ENCODE peak calls at places on chromosomes 7 and 10, in six cellular contexts. M is HepG2, S is endothelial cell of umbilical vein, J is A549, A is K562, I is GM12878. G is an unnamed sample.

GRCh38 chr10:50988792-50989191 is 85.5 kb upstream of the PRKG1 start:
- DNase-seq in I (no peak), M (no peak), S (peak), J (peak), A (no peak), G (peak)

GRCh38 chr7:131522325-131522920 is 34.0 kb downstream of the PODXL start:
- DNase-seq in S (peak), J (no peak), M (no peak), A (no peak), I (no peak), G (no peak)

GRCh38 chr7:144842377-144842851 is 6.6 kb upstream of the TPK1 start:
- DNase-seq in J (peak), I (no peak), M (no peak), A (no peak), S (peak), G (peak)

GRCh38 chr7:66366701-66367100 is 161.6 kb downstream of the TPST1 start:
- DNase-seq in M (no peak), A (no peak), J (no peak), I (no peak), S (no peak), G (no peak)

GRCh38 chr10:78928330-78928729 is 140.4 kb upstream of the ZMIZ1 start:
- DNase-seq in M (no peak), A (no peak), J (no peak), I (no peak), S (no peak), G (no peak)

GRCh38 chr10:7817576-7817975 is 729 bp upstream of the TAF3 start:
- DNase-seq in S (no peak), I (no peak), M (no peak), J (no peak), A (no peak), G (no peak)

GRCh38 chr10:43594944-43595589 is 11.2 kb upstream of the ZNF485 start:
- DNase-seq in J (no peak), M (no peak), I (peak), A (no peak), S (peak), G (no peak)

GRCh38 chr10:113059001-113059780 is 109.1 kb downstream of the TCF7L2 start:
- DNase-seq in J (no peak), M (peak), A (no peak), I (no peak), S (peak), G (no peak)

GRCh38 chr10:130771491-130771890 is 540.0 kb downstream of the TCERG1L start:
- DNase-seq in M (no peak), I (no peak), A (no peak), S (no peak), J (no peak), G (no peak)

GRCh38 chr10:16529853-16530252 is 8.2 kb upstream of the C1QL3 start:
- DNase-seq in A (no peak), S (no peak), J (no peak), M (no peak), I (no peak), G (no peak)

GRCh38 chr10:44628921-44629320 is 244.0 kb upstream of the CXCL12 start:
- DNase-seq in I (no peak), A (peak), J (peak), S (no peak), M (no peak), G (peak)

GRCh38 chr7:148794476-148794875 is 89.6 kb downstream of the EZH2 start:
- DNase-seq in J (no peak), M (no peak), A (no peak), S (no peak), I (no peak), G (no peak)

GRCh38 chr10:69745698-69746097 is 56.0 kb upstream of the COL13A1 start:
- DNase-seq in I (peak), A (no peak), J (no peak), M (no peak), S (no peak), G (no peak)

GRCh38 chr10:70758757-70759514 is 26.2 kb downstream of the TBATA start:
- DNase-seq in S (peak), I (peak), A (peak), J (peak), M (peak), G (peak)

GRCh38 chr7:6651866-6652445 is 14.8 kb downstream of the ZNF316 start:
- DNase-seq in I (no peak), S (no peak), M (no peak), J (no peak), A (no peak), G (no peak)

GRCh38 chr10:62852961-62853702 is 37.0 kb upstream of the EGR2 start:
- DNase-seq in A (no peak), S (no peak), J (no peak), I (peak), M (no peak), G (peak)

GRCh38 chr10:109866168-109866994 is 56.9 kb downstream of the XPNPEP1 start:
- DNase-seq in M (no peak), I (no peak), J (peak), S (peak), A (peak), G (peak)

GRCh38 chr10:22821501-22821900 is 106.4 kb upstream of the ARMC3 start:
- DNase-seq in I (no peak), J (no peak), S (peak), A (no peak), M (no peak), G (no peak)

GRCh38 chr10:26436848-26437247 is 1.3 kb upstream of the APBB1IP start:
- DNase-seq in J (no peak), A (no peak), I (no peak), M (no peak), S (no peak), G (no peak)

GRCh38 chr7:139669106-139670061 is 108.4 kb downstream of the HIPK2 start:
- DNase-seq in A (no peak), J (no peak), M (no peak), I (no peak), S (no peak), G (no peak)

GRCh38 chr7:83704564-83704963 is 55.6 kb upstream of the SEMA3E start:
- DNase-seq in S (no peak), J (no peak), I (no peak), M (no peak), A (no peak), G (no peak)

GRCh38 chr7:102152672-102153585 is 133.7 kb upstream of the SH2B2 start:
- DNase-seq in J (peak), M (peak), I (no peak), S (peak), A (no peak), G (no peak)

GRCh38 chr7:143372070-143372469 is 9.1 kb upstream of the ZYX start:
- DNase-seq in M (no peak), S (peak), I (no peak), A (no peak), J (no peak), G (peak)

GRCh38 chr10:77566228-77566627 is 71.4 kb downstream of the KCNMA1 start:
- DNase-seq in S (no peak), A (no peak), J (no peak), I (no peak), M (no peak), G (no peak)

GRCh38 chr10:77563638-77564270 is 73.9 kb downstream of the KCNMA1 start:
- DNase-seq in J (peak), I (no peak), M (no peak), S (no peak), A (no peak), G (no peak)

GRCh38 chr10:77565590-77566023 is 72.0 kb downstream of the KCNMA1 start:
- DNase-seq in M (no peak), I (no peak), J (peak), A (no peak), S (no peak), G (no peak)

GRCh38 chr10:77566914-77567566 is 70.6 kb downstream of the KCNMA1 start:
- DNase-seq in J (no peak), S (no peak), M (no peak), I (no peak), A (no peak), G (no peak)

GRCh38 chr10:77564781-77565589 is 72.6 kb downstream of the KCNMA1 start:
- DNase-seq in I (no peak), A (no peak), J (peak), S (no peak), M (no peak), G (no peak)
- TF ChIP-seq MYC in I (no peak), A (no peak), J (no peak), S (no peak), M (no peak), G (no peak)

DNA sequence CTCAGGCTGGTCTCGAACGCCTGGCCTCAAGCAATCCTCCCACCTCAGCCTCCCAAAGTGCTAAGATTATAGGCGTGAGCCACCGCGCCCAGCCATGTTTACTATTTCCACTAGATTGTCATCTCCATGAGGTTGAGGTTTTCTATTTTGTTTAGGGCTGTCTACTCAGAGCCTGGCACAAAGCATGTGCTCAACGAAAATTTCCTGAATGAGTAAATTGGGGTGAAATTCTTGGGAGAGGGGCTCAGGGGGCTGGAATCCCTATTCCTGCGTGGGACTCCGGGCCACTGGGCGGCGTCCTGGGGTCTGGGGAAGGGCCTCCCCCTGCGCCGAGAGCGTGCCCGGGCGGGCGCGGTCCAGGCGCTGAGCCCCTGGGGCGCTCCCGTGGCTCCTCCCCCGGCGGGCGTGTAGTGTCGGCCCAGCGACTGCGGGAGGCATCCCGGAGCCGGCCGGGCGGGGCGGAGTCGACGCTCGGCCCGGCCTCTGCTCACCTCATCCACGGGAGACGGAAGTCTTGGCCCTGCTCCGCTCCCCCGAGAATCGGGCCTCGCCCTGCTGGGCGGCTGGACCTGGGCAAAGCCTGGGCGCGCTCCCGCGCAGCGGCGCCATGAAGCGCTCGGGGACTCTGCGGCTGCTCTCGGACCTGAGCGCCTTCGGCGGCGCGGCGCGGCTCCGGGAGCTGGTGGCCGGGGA is at the start of gene HPS6:
- DNase-seq in J (peak), A (peak), M (peak), I (peak), S (peak), G (peak)
- TF ChIP-seq POLR2A in J (peak), A (peak), M (peak), I (peak), S (peak), G (peak)

GRCh38 chr7:55100172-55100961 is 81.5 kb downstream of the EGFR start:
- DNase-seq in M (no peak), I (no peak), S (no peak), J (no peak), A (no peak), G (no peak)

GRCh38 chr7:55099086-55099831 is 80.4 kb downstream of the EGFR start:
- DNase-seq in I (no peak), A (no peak), J (no peak), M (no peak), S (no peak), G (no peak)

GRCh38 chr7:55101359-55101758 is 82.5 kb downstream of the EGFR start:
- DNase-seq in I (no peak), J (no peak), M (no peak), A (no peak), S (no peak), G (no peak)

GRCh38 chr7:55104123-55104522 is 85.3 kb downstream of the EGFR start:
- DNase-seq in I (no peak), J (no peak), S (no peak), A (no peak), M (no peak), G (no peak)

DNA sequence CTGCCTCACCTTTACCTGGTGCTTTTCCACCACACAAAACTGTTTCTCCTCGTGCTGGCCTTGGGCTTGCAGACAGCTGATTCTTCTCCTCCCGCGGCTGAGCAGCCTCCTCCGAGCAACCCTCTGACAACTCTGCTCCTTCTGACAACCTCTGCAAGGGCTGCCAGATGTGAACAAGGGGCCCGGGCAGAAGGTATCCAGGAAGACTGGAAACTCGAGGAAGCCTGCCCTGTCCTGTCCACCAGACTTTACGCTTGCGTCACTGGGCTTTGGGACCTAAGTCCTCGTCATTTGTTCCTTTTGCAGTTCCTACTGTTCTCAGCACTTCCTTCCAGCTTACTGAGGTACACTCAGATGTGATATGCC is 82.1 kb downstream of the EGFR start:
- DNase-seq in S (no peak), I (no peak), A (no peak), J (no peak), M (no peak), G (no peak)
- TF ChIP-seq MYC in S (no peak), I (no peak), A (no peak), J (no peak), M (no peak), G (no peak)

GRCh38 chr7:100124301-100125229 is 2.2 kb upstream of the MBLAC1 start:
- DNase-seq in M (no peak), A (peak), S (no peak), I (no peak), J (no peak), G (no peak)

GRCh38 chr7:100127866-100128601 is 1.3 kb downstream of the MBLAC1 start:
- DNase-seq in I (no peak), J (no peak), S (no peak), A (peak), M (no peak), G (peak)

GRCh38 chr7:100126239-100126930 is 382 bp upstream of the MBLAC1 start:
- DNase-seq in J (no peak), A (no peak), M (no peak), I (no peak), S (no peak), G (no peak)

GRCh38 chr7:100128602-100128963 is 1.8 kb downstream of the MBLAC1 start:
- DNase-seq in M (no peak), S (no peak), J (no peak), A (no peak), I (no peak), G (no peak)

DNA sequence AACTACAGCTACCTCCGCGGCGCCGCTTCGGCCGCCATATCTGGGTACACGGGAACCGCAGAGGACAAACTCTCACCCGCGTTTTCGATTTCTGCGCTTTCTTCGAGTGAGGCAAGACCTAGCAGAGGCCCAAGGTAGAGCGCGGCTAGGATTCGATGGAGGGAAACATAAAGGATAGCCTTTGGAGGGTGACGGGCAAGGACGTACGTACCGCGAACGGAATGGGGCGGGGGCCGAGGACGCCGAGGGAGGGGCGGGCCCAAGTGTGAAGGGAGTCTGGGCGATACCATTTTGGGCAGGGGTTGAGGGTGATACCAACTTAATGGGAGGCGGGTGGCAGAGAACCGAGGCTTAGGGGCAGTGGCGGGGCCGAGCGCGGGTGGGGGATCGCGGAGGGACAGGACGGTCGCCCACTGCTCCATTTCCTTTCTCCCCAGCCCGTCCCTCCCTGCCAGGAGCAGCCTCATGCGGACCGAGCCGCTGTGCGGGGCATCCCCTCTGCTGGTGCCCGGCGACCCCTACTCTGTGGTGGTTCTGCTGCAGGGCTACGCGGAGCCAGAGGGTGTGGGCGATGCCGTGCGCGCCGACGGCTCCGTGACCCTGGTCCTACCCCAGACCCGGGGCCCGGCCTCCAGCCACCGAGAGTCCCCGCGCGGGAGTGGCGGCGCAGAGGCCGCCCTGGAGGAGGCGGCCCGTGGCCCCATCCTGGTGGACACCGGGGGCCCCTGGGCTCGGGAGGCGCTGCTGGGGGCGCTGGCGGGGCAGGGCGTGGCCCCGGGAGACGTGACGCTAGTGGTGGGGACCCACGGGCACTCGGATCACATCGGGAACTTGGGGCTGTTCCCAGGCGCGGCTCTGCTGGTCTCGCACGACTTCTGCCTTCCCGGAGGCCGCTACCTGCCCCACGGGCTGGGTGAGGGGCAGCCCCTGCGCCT is at the start of gene MBLAC1:
- DNase-seq in S (peak), J (peak), A (peak), I (peak), M (peak), G (peak)
- TF ChIP-seq POLR2A in S (peak), J (peak), A (peak), I (peak), M (peak), G (peak)

GRCh38 chr7:55130554-55131198 is 111.9 kb downstream of the EGFR start:
- DNase-seq in J (no peak), A (no peak), I (no peak), S (no peak), M (no peak), G (no peak)
- TF ChIP-seq MYC in J (no peak), A (no peak), I (no peak), S (no peak), M (no peak), G (no peak)

GRCh38 chr7:69596056-69596455 is 2.2 kb upstream of the AUTS2 start:
- DNase-seq in I (no peak), J (no peak), S (no peak), A (no peak), M (no peak), G (no peak)

GRCh38 chr7:69598487-69599148 is 343 bp downstream of the AUTS2 start:
- DNase-seq in I (no peak), S (no peak), J (no peak), A (no peak), M (no peak), G (peak)

GRCh38 chr7:69598081-69598486 is at the start of gene AUTS2:
- DNase-seq in M (peak), J (peak), A (peak), I (no peak), S (peak), G (peak)

GRCh38 chr7:69596723-69597277 is 1.5 kb upstream of the AUTS2 start:
- DNase-seq in I (no peak), M (no peak), S (peak), J (no peak), A (no peak), G (peak)

GRCh38 chr7:69597278-69598076 is 798 bp upstream of the AUTS2 start:
- DNase-seq in M (no peak), I (no peak), J (peak), S (peak), A (no peak), G (peak)
- TF ChIP-seq POLR2A in M (no peak), I (no peak), J (peak), S (no peak), A (no peak), G (peak)

GRCh38 chr7:30134523-30135270 is at the start of gene MTURN:
- DNase-seq in J (peak), A (peak), M (peak), S (peak), I (peak), G (peak)

GRCh38 chr7:30136339-30136738 is 1.6 kb downstream of the MTURN start:
- DNase-seq in M (no peak), A (peak), S (no peak), I (no peak), J (no peak), G (no peak)

GRCh38 chr7:30135551-30136271 is 925 bp downstream of the MTURN start:
- DNase-seq in S (peak), I (no peak), M (peak), J (peak), A (no peak), G (peak)

GRCh38 chr7:30134011-30134410 is 775 bp upstream of the MTURN start:
- DNase-seq in S (no peak), M (no peak), A (no peak), I (no peak), J (no peak), G (no peak)

DNA sequence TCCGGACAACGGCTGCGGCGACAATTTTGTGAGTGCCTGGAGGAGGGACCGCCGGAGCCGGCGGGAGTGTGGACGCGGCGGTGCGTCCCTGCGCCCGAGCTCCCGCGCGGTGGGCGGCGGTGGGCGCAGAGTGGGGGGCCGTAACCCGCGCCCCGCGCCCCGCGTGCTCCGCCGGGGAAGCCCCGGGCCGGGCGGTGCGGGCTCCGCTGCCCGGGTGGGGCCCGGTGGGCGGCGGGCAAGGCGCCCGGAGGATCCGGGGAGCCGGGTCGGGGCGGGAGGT is 425 bp downstream of the MTURN start:
- DNase-seq in A (peak), J (no peak), S (no peak), M (no peak), I (no peak), G (no peak)
- TF ChIP-seq MYC in A (no peak), J (no peak), S (no peak), M (no peak), I (no peak), G (no peak)

G was measured in NB4.